ENCODE peak calls at places on chromosome 6, in nine cellular contexts. K is mucosa of descending colon; F is prostate gland; V is epithelial cell of esophagus; A is vagina; R is CD8-positive, alpha-beta T cell; X is coronary artery; C is epithelial cell of proximal tubule; M is astrocyte of the spinal cord. Y is an unnamed sample.

GRCh38 chr6:168828800-168829199 is 387.8 kb downstream of the SMOC2 start:
- DNase-seq in K (no peak), F (no peak), V (peak; percentile 4), A (no peak), R (no peak), X (no peak), C (no peak), M (peak; percentile 54), Y (peak; percentile 54)

GRCh38 chr6:125415921-125416320 is 114.2 kb upstream of the HDDC2 start:
- DNase-seq in K (no peak), F (no peak), V (peak; percentile 66), A (no peak), R (no peak), X (no peak), C (no peak), M (no peak), Y (no peak)

GRCh38 chr6:44858998-44859397 is 469.1 kb upstream of the RUNX2 start:
- DNase-seq in K (no peak), F (no peak), V (no peak), A (no peak), R (no peak), X (no peak), C (no peak), M (peak; percentile 29), Y (peak; percentile 50)

GRCh38 chr6:125124250-125124777 is 29.3 kb upstream of the TPD52L1 start:
- DNase-seq in K (no peak), F (no peak), V (peak; percentile 95), A (no peak), R (no peak), X (no peak), C (no peak), M (peak; percentile 34), Y (no peak)

GRCh38 chr6:28940859-28941680 is 17.3 kb upstream of the TRIM27 start:
- DNase-seq in K (peak; percentile 86), F (peak; percentile 74), V (peak; percentile 82), A (no peak), R (peak; percentile 67), X (peak; percentile 77), C (no peak), M (peak; percentile 92), Y (peak; percentile 96)

GRCh38 chr6:106973018-106973840 is 1.3 kb downstream of the CD24 start:
- DNase-seq in K (peak; percentile 63), F (peak; percentile 5), V (peak; percentile 27), A (no peak), R (no peak), X (no peak), C (no peak), M (peak; percentile 2), Y (no peak)

GRCh38 chr6:143583542-143584330 is 72.2 kb upstream of the FUCA2 start:
- DNase-seq in K (no peak), F (no peak), V (no peak), A (no peak), R (no peak), X (no peak), C (no peak), M (peak; percentile 70), Y (peak; percentile 80)

GRCh38 chr6:65075705-65076104 is 631.3 kb downstream of the EYS start:
- DNase-seq in K (no peak), F (no peak), V (no peak), A (no peak), R (no peak), X (no peak), C (no peak), M (no peak), Y (no peak)

GRCh38 chr6:15250440-15251168 is 4.7 kb downstream of the JARID2 start:
- DNase-seq in K (no peak), F (no peak), V (no peak), A (no peak), R (no peak), X (no peak), C (no peak), M (no peak), Y (no peak)

GRCh38 chr6:45569210-45569945 is 191.6 kb upstream of the SUPT3H start:
- DNase-seq in K (no peak), F (no peak), V (peak; percentile 66), A (no peak), R (no peak), X (no peak), C (no peak), M (no peak), Y (no peak)

GRCh38 chr6:95133578-95133977 is 443.8 kb upstream of the MANEA start:
- DNase-seq in K (no peak), F (no peak), V (peak; percentile 68), A (no peak), R (no peak), X (no peak), C (peak; percentile 2), M (peak; percentile 18), Y (peak; percentile 23)

GRCh38 chr6:166627875-166628849 is 1.1 kb upstream of the RPS6KA2 start:
- DNase-seq in K (peak; percentile 74), F (peak; percentile 48), V (peak; percentile 63), A (no peak), R (peak; percentile 58), X (peak; percentile 83), C (no peak), M (peak; percentile 60), Y (peak; percentile 62)

GRCh38 chr6:89681983-89682564 is 43.5 kb upstream of the LYRM2 start:
- DNase-seq in K (no peak), F (no peak), V (no peak), A (no peak), R (no peak), X (no peak), C (no peak), M (no peak), Y (no peak)

DNA sequence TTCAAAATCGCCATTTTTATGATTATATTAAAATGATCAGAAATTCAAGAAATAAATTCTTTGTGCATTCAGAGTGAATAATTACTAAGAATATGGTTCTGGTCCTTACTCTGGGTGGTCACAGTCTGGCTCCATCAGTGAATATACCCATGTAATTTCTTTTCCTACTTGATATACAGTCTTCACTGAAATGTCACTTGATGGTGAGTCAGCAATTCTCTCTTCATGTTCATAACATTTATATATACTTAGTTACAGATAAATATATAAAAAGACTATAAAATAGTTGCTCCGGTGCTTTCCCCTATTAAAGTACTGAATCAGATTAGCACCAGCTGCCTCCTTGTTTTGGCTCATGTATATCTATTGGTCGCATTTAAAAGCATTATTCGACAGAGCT is 56.4 kb upstream of the MTRF1L start:
- DNase-seq in K (no peak), F (no peak), V (no peak), A (no peak), R (no peak), X (no peak), C (no peak), M (peak; percentile 26), Y (peak; percentile 26)
- TF ChIP-seq CTCF in K (no peak), F (no peak), V (no peak), A (no peak), R (no peak), X (no peak), C (no peak), M (no peak), Y (no peak)

DNA sequence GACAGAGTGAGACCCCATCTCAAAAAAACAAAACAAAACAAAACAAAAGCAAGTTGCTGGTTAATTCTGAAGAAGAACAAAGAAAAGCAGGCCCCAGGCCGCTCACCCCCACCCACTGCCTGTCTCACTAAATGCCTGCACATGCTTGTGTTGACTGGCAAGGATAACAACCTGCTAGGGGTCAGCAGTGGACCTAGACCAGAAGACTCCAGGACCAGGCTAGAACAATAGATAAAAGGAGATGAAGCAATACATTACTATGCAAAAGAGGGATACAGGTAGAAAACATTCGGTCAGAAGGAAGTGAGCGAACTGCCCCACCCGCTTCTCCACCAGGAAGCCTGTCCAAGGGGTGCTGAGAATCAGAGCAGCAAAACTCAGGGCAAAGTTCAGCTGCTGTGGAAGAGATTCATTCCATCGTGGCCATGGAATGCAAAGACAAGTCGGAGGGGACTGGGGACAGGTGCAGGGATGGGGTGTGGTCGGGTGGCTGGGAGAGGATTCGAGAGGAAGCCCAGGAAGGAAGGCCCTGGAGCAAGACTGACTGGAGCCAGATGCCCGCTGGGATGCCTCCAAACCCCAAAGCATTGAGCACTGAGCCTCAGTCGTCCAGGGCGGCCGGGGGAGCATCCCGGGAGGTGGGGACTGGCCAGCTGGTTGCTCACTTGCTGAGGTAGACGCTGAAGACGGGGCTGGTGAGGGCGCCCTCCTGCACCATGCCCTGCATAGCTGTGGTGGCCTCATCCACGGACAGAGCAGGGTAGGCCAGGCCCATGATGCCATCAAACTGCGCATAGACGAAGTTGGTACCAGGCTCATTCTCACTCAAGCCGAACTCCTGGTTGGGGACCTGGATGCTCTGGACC is 5.3 kb downstream of the PGC start:
- DNase-seq in K (peak; percentile 80), F (no peak), V (peak; percentile 45), A (no peak), R (no peak), X (no peak), C (no peak), M (no peak), Y (no peak)
- H3K4me3 ChIP-seq in K (peak overlapping the region; percentile 3), F (no peak overlapping the region), V (no peak overlapping the region), A (no peak overlapping the region), R (no peak overlapping the region), X (no peak overlapping the region), C (no peak overlapping the region), M (no peak overlapping the region), Y (no peak overlapping the region)

DNA sequence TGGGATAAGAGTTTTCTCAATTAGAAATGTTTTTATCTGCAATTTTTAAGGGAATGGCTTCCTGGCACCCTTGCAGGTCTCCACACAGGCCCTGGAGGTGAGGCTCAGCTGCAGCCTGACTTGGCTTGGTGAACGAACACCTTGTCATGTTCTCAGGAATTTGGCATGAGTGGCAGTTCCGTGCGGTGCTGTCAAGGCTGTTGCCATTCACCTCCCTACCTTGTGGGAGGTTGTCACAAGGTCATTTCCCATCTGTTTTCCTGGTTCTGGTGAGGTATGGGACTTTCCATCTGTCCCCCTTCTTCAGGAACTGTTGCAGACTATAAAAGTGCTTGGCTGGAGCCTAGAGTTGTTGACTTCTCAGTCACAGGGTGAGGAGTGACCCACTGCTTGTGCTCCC is 82.9 kb downstream of the ELOVL4 start:
- DNase-seq in K (no peak), F (no peak), V (peak; percentile 14), A (no peak), R (no peak), X (no peak), C (no peak), M (no peak), Y (no peak)
- TF ChIP-seq CTCF in K (no peak), F (no peak), V (no peak), A (no peak), R (no peak), X (no peak), C (no peak), M (no peak), Y (no peak)

GRCh38 chr6:145310116-145310515 is 425.2 kb downstream of the EPM2A start:
- DNase-seq in K (no peak), F (no peak), V (peak; percentile 25), A (no peak), R (no peak), X (no peak), C (no peak), M (peak; percentile 8), Y (peak; percentile 73)

GRCh38 chr6:145318952-145319351 is 416.4 kb downstream of the EPM2A start:
- DNase-seq in K (no peak), F (no peak), V (peak; percentile 16), A (no peak), R (no peak), X (no peak), C (no peak), M (no peak), Y (no peak)

GRCh38 chr6:145313041-145313855 is 422.1 kb downstream of the EPM2A start:
- DNase-seq in K (no peak), F (no peak), V (no peak), A (no peak), R (no peak), X (no peak), C (peak; percentile 35), M (no peak), Y (no peak)

GRCh38 chr6:145319605-145320004 is 415.7 kb downstream of the EPM2A start:
- DNase-seq in K (no peak), F (no peak), V (no peak), A (no peak), R (no peak), X (no peak), C (no peak), M (no peak), Y (no peak)

GRCh38 chr6:145315982-145316600 is 419.2 kb downstream of the EPM2A start:
- DNase-seq in K (no peak), F (no peak), V (peak; percentile 10), A (no peak), R (no peak), X (no peak), C (no peak), M (no peak), Y (no peak)
- H3K4me3 ChIP-seq in K (no peak overlapping the region), F (no peak overlapping the region), V (no peak overlapping the region), A (no peak overlapping the region), R (no peak overlapping the region), X (no peak overlapping the region), C (no peak overlapping the region), M (no peak overlapping the region), Y (no peak overlapping the region)